ENCODE peak calls at places on chromosomes 7 and 10, in five cellular contexts. K is dorsolateral prefrontal cortex, S is endodermal cell, Z is left ventricle myocardium inferior, U is heart right ventricle. G is an unnamed sample.

GRCh38 chr10:48523820-48524758 is 80.8 kb downstream of the ARHGAP22 start:
- DNase-seq in K (no peak), S (peak; percentile 87), Z (no peak), U (no peak), G (peak; percentile 75)

GRCh38 chr7:115300228-115300870 is 378.5 kb downstream of the MDFIC start:
- DNase-seq in K (no peak), S (no peak), Z (no peak), U (no peak), G (no peak)

GRCh38 chr7:99392046-99392445 is 16.4 kb downstream of the PDAP1 start:
- DNase-seq in K (no peak), S (no peak), Z (no peak), U (no peak), G (no peak)

GRCh38 chr10:96584035-96584434 is 2.8 kb downstream of the TM9SF3 start:
- DNase-seq in K (no peak), S (no peak), Z (no peak), U (no peak), G (no peak)

GRCh38 chr7:43569424-43569823 is 13.5 kb upstream of the STK17A start:
- DNase-seq in K (no peak), S (no peak), Z (no peak), U (no peak), G (no peak)

GRCh38 chr10:88064608-88065383 is 201.4 kb downstream of the PTEN start:
- DNase-seq in K (peak; percentile 40), S (no peak), Z (peak; percentile 71), U (peak; percentile 74), G (no peak)

GRCh38 chr7:66503551-66504031 is 125.1 kb upstream of the KCTD7 start:
- DNase-seq in K (no peak), S (no peak), Z (no peak), U (no peak), G (no peak)

GRCh38 chr10:76433161-76434005 is 1002.0 kb downstream of the LRMDA start:
- DNase-seq in K (no peak), S (peak; percentile 80), Z (peak; percentile 72), U (peak; percentile 59), G (no peak)

GRCh38 chr10:98272690-98273453 is 4.9 kb upstream of the LOXL4 start:
- DNase-seq in K (no peak), S (peak; percentile 79), Z (no peak), U (no peak), G (peak; percentile 58)

GRCh38 chr7:262251-262572 is 27.8 kb upstream of the FOXL3 start:
- DNase-seq in K (no peak), S (no peak), Z (peak; percentile 4), U (no peak), G (no peak)

GRCh38 chr7:71424166-71424803 is 292.3 kb downstream of the GALNT17 start:
- DNase-seq in K (no peak), S (no peak), Z (no peak), U (no peak), G (no peak)

GRCh38 chr7:156577645-156578577 is 62.7 kb upstream of the RNF32 start:
- DNase-seq in K (peak; percentile 67), S (no peak), Z (no peak), U (no peak), G (no peak)

GRCh38 chr7:7696458-7697119 is 21.8 kb downstream of the RPA3 start:
- DNase-seq in K (no peak), S (no peak), Z (no peak), U (no peak), G (no peak)

GRCh38 chr10:100518761-100519241 is 860 bp downstream of the SEC31B start:
- DNase-seq in K (peak; percentile 88), S (peak; percentile 87), Z (peak; percentile 30), U (peak; percentile 65), G (peak; percentile 87)

GRCh38 chr7:897771-898376 is 21.5 kb downstream of the GET4 start:
- DNase-seq in K (no peak), S (no peak), Z (no peak), U (peak; percentile 80), G (no peak)

GRCh38 chr7:95238252-95238938 is 85.9 kb downstream of the PON1 start:
- DNase-seq in K (no peak), S (no peak), Z (no peak), U (no peak), G (no peak)
- H3K27ac ChIP-seq in K (no peak overlapping the region), S (no peak overlapping the region), Z (no peak overlapping the region), U (no peak overlapping the region), G (no peak overlapping the region)

GRCh38 chr7:106057962-106058901 is 53.9 kb downstream of the SYPL1 start:
- DNase-seq in K (peak; percentile 94), S (peak; percentile 62), Z (no peak), U (no peak), G (no peak)
- TF ChIP-seq CTCF in K (no peak), S (no peak), Z (no peak), U (no peak), G (no peak)

GRCh38 chr10:128026620-128027281 is 99.5 kb downstream of the MKI67 start:
- DNase-seq in K (no peak), S (no peak), Z (no peak), U (no peak), G (no peak)
- H3K27ac ChIP-seq in K (no peak overlapping the region), S (no peak overlapping the region), Z (peak overlapping the region; percentile 17), U (no peak overlapping the region), G (no peak overlapping the region)

GRCh38 chr7:4916115-4916514 is 32.6 kb upstream of the RADIL start:
- DNase-seq in K (no peak), S (no peak), Z (no peak), U (no peak), G (peak; percentile 38)
- TF ChIP-seq CTCF in K (no peak), S (peak; percentile 46), Z (no peak), U (no peak), G (no peak)

GRCh38 chr7:105387621-105388372 is 924 bp downstream of the SRPK2 start:
- DNase-seq in K (peak; percentile 42), S (peak; percentile 83), Z (peak; percentile 67), U (peak; percentile 53), G (peak; percentile 65)
- H3K27ac ChIP-seq in K (no peak overlapping the region), S (no peak overlapping the region), Z (peak overlapping the region; percentile 88), U (no peak overlapping the region), G (no peak overlapping the region)

DNA sequence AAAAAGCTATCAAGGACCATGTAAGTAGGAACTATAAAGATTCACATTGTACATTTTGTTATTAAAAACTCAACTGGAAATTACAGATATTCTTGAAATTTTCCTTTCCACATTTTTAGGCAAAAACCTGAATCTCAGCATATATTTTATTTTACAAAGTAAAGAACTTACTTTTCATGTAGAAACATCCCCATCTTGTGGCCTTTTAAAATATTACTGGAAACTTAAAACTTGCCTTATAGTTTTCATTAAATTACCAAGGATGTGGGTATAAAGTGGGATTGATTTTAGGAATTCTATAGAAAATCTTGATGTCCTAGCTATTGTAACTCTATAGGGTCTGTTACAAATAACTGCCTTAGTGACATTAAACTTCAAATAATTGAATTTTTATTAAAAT is 10.6 kb downstream of the DBF4 start:
- DNase-seq in K (no peak), S (no peak), Z (no peak), U (no peak), G (peak; percentile 57)
- TF ChIP-seq CTCF in K (peak; percentile 56), S (peak; percentile 73), Z (peak; percentile 58), U (peak; percentile 53), G (no peak)